ENCODE peak calls at places on chromosomes 12 and 14, in eight cellular contexts. I, R, C, P, J, K, A and M are unnamed samples.

GRCh38 chr12:126389215-126389841 is 1324.1 kb downstream of the AACS start:
- DNase-seq in R (peak), I (no peak), K (no peak), P (no peak), A (no peak), C (no peak), J (no peak), M (no peak)

GRCh38 chr12:49566361-49566760 is 1.6 kb downstream of the MCRS1 start:
- DNase-seq in C (no peak), I (no peak), P (no peak), K (no peak), R (no peak), A (no peak), J (no peak), M (no peak)

GRCh38 chr12:89468017-89468416 is 56.6 kb downstream of the GALNT4 start:
- DNase-seq in A (no peak), R (no peak), I (no peak), J (no peak), K (no peak), C (no peak), P (no peak), M (no peak)

GRCh38 chr14:94897092-94897491 is 127.2 kb upstream of the GSC start:
- DNase-seq in A (no peak), K (no peak), I (peak), C (no peak), J (no peak), R (no peak), P (no peak), M (no peak)

GRCh38 chr12:100573499-100574261 is at the start of gene GAS2L3:
- DNase-seq in P (peak), J (peak), I (no peak), R (peak), C (peak), K (peak), A (peak), M (no peak)

GRCh38 chr12:32089156-32089950 is 17.3 kb upstream of the BICD1 start:
- DNase-seq in P (no peak), A (no peak), K (peak), C (no peak), R (no peak), J (no peak), I (no peak), M (no peak)

GRCh38 chr12:54544743-54545142 is 4.7 kb upstream of the PDE1B start:
- DNase-seq in C (no peak), J (no peak), K (no peak), A (no peak), R (no peak), I (no peak), P (no peak), M (no peak)

GRCh38 chr12:47079894-47080724 is at the start of gene AMIGO2:
- DNase-seq in A (peak), P (no peak), R (peak), I (no peak), J (no peak), C (peak), K (no peak), M (no peak)

GRCh38 chr14:92540472-92541048 is 27.0 kb downstream of the RIN3 start:
- DNase-seq in K (no peak), A (no peak), R (peak), J (no peak), I (peak), C (peak), P (no peak), M (peak)

GRCh38 chr14:32470161-32470705 is 141.1 kb downstream of the AKAP6 start:
- DNase-seq in K (no peak), R (no peak), A (no peak), C (no peak), J (peak), I (no peak), P (no peak), M (peak)

GRCh38 chr12:45989277-45989856 is 1.0 kb downstream of the SCAF11 start:
- DNase-seq in R (peak), A (no peak), C (peak), I (no peak), J (peak), K (no peak), P (peak), M (no peak)

GRCh38 chr12:108666326-108666995 is 32.8 kb upstream of the SELPLG start:
- DNase-seq in K (no peak), C (no peak), J (no peak), R (no peak), P (no peak), I (no peak), A (no peak), M (no peak)

GRCh38 chr12:57460457-57461325 is 1.1 kb downstream of the GLI1 start:
- DNase-seq in I (no peak), R (no peak), J (no peak), K (no peak), A (peak), C (no peak), P (no peak), M (no peak)

GRCh38 chr12:27780612-27781408 is 774 bp upstream of the MANSC4 start:
- DNase-seq in P (no peak), R (no peak), C (peak), I (no peak), K (peak), J (no peak), A (peak), M (peak)

GRCh38 chr14:32998433-32998832 is 59.8 kb downstream of the NPAS3 start:
- DNase-seq in A (no peak), J (no peak), C (no peak), K (no peak), I (no peak), P (no peak), R (no peak), M (no peak)

GRCh38 chr14:23608454-23608853 is 27.7 kb upstream of the DHRS2 start:
- DNase-seq in P (no peak), I (no peak), A (no peak), C (peak), J (peak), R (no peak), K (no peak), M (no peak)

GRCh38 chr12:120368789-120369475 is at the start of gene MSI1:
- DNase-seq in R (peak), I (no peak), P (no peak), C (no peak), A (no peak), K (no peak), J (no peak), M (no peak)

GRCh38 chr12:44960856-44961255 is 84.7 kb upstream of the NELL2 start:
- DNase-seq in K (no peak), I (no peak), R (no peak), C (no peak), P (no peak), A (peak), J (no peak), M (no peak)

GRCh38 chr14:100827751-100828447 is 2.0 kb downstream of the MEG3 start:
- DNase-seq in A (no peak), K (no peak), P (no peak), J (no peak), R (no peak), I (peak), C (no peak), M (no peak)

GRCh38 chr12:29081101-29081500 is 68.0 kb upstream of the FAR2 start:
- DNase-seq in I (no peak), C (no peak), R (no peak), P (no peak), A (no peak), J (no peak), K (no peak), M (no peak)

GRCh38 chr12:13197526-13198141 is 1.1 kb downstream of the EMP1 start:
- DNase-seq in I (no peak), P (no peak), A (no peak), R (no peak), J (no peak), C (no peak), K (no peak), M (no peak)

GRCh38 chr14:64973026-64973442 is 898 bp upstream of the RAB15 start:
- DNase-seq in I (no peak), P (no peak), R (no peak), K (no peak), J (no peak), C (no peak), A (no peak), M (no peak)

GRCh38 chr14:61462566-61463195 is 141.3 kb downstream of the PRKCH start:
- DNase-seq in I (peak), K (no peak), A (no peak), J (no peak), R (no peak), P (no peak), C (no peak), M (peak)

GRCh38 chr14:95313707-95314106 is 6.0 kb downstream of the CLMN start:
- DNase-seq in A (no peak), J (peak), R (no peak), I (no peak), K (no peak), P (no peak), C (peak), M (no peak)

GRCh38 chr14:76699901-76700590 is 61.2 kb upstream of the VASH1 start:
- DNase-seq in I (no peak), P (no peak), C (no peak), R (no peak), A (no peak), J (no peak), K (no peak), M (no peak)

GRCh38 chr12:123064885-123065619 is 84.6 kb downstream of the ARL6IP4 start:
- DNase-seq in K (no peak), P (no peak), I (no peak), A (no peak), J (no peak), R (no peak), C (no peak), M (no peak)

GRCh38 chr12:48973992-48974673 is 2.6 kb upstream of the WNT10B start:
- DNase-seq in C (peak), J (no peak), I (no peak), R (no peak), K (no peak), P (no peak), A (peak), M (no peak)

GRCh38 chr12:62250671-62251608 is 9.3 kb upstream of the USP15 start:
- DNase-seq in R (no peak), I (peak), K (no peak), C (no peak), A (no peak), P (no peak), J (no peak), M (no peak)

GRCh38 chr14:33918256-33918655 is 32.6 kb downstream of the EGLN3 start:
- DNase-seq in K (no peak), C (no peak), P (no peak), I (no peak), A (no peak), R (no peak), J (no peak), M (no peak)

GRCh38 chr12:46260153-46260912 is 8.5 kb downstream of the SLC38A1 start:
- DNase-seq in K (no peak), A (no peak), P (no peak), I (peak), R (no peak), C (no peak), J (no peak), M (no peak)

GRCh38 chr12:56931474-56931978 is 2.7 kb downstream of the SDR9C7 start:
- DNase-seq in J (no peak), A (no peak), C (no peak), R (no peak), K (peak), P (no peak), I (peak), M (peak)

GRCh38 chr12:90741611-90742010 is 213.4 kb downstream of the CCER1 start:
- DNase-seq in A (no peak), P (no peak), R (no peak), J (no peak), K (no peak), I (no peak), C (no peak), M (no peak)

GRCh38 chr12:63149884-63150254 is 1.1 kb downstream of the AVPR1A start:
- DNase-seq in R (no peak), K (no peak), A (no peak), C (no peak), J (no peak), I (no peak), P (no peak), M (no peak)

GRCh38 chr14:64768401-64769095 is 64.3 kb downstream of the PLEKHG3 start:
- DNase-seq in K (no peak), A (no peak), R (no peak), P (no peak), C (no peak), I (no peak), J (no peak), M (no peak)

GRCh38 chr12:117792877-117793424 is 175.8 kb downstream of the KSR2 start:
- DNase-seq in R (no peak), A (no peak), K (no peak), I (no peak), C (no peak), J (no peak), P (no peak), M (no peak)